ENCODE peak calls at places on chromosomes 3 and 15, in five cellular contexts. I, S, E, T and L are unnamed samples. For H3K36me3, the result is how much of the 10 kb centered on the place peaks cover.

GRCh38 chr3:141280086-141280485 is 48.5 kb downstream of the PXYLP1 start:
- DNase-seq in E (no peak), T (no peak), S (no peak), I (no peak), L (no peak)

GRCh38 chr3:141862279-141862816 is 14.1 kb upstream of the ATP1B3 start:
- DNase-seq in I (no peak), T (no peak), E (no peak), S (no peak), L (no peak)

GRCh38 chr15:74400915-74401757 is 32.6 kb downstream of the SEMA7A start:
- DNase-seq in S (no peak), I (no peak), E (no peak), T (no peak), L (no peak)

GRCh38 chr3:162262145-162262544 is 765.5 kb downstream of the OTOL1 start:
- DNase-seq in I (no peak), S (no peak), E (no peak), T (no peak), L (no peak)

GRCh38 chr3:150341893-150342292 is 66.2 kb upstream of the TSC22D2 start:
- DNase-seq in I (no peak), E (peak), T (no peak), S (no peak), L (no peak)

GRCh38 chr15:84603630-84604379 is 3.0 kb downstream of the ZSCAN2 start:
- DNase-seq in E (no peak), S (no peak), I (no peak), T (peak), L (no peak)

GRCh38 chr3:194306109-194306686 is 44.9 kb downstream of the CPN2 start:
- DNase-seq in I (no peak), T (no peak), S (no peak), E (no peak), L (no peak)

GRCh38 chr3:125125822-125126245 is 70.0 kb upstream of the HEG1 start:
- DNase-seq in E (no peak), T (no peak), I (no peak), S (no peak), L (no peak)

GRCh38 chr3:79041621-79042020 is 726.2 kb downstream of the ROBO1 start:
- DNase-seq in E (no peak), T (no peak), I (no peak), S (no peak), L (no peak)

GRCh38 chr3:146259880-146260589 is 9.1 kb upstream of the PLSCR4 start:
- DNase-seq in S (no peak), I (no peak), T (no peak), E (no peak), L (no peak)

GRCh38 chr3:31696815-31697548 is 164.3 kb downstream of the STT3B start:
- DNase-seq in I (no peak), S (no peak), E (no peak), T (no peak), L (no peak)

GRCh38 chr3:102235679-102236078 is 199.1 kb upstream of the ZPLD1 start:
- DNase-seq in T (no peak), S (no peak), I (no peak), E (no peak), L (no peak)

GRCh38 chr3:129794319-129795201 is 99.0 kb downstream of the TMCC1 start:
- DNase-seq in S (peak), T (peak), E (peak), I (no peak), L (peak)

GRCh38 chr15:52417501-52417900 is 111.2 kb downstream of the MYO5A start:
- DNase-seq in S (no peak), E (no peak), I (no peak), T (no peak), L (no peak)

GRCh38 chr3:38717603-38718240 is 68.2 kb upstream of the SCN5A start:
- DNase-seq in I (no peak), E (peak), T (no peak), S (no peak), L (no peak)

GRCh38 chr15:49560045-49560444 is 60.6 kb downstream of the FAM227B start:
- DNase-seq in T (no peak), I (no peak), S (no peak), E (no peak), L (no peak)
- H3K36me3 ChIP-seq in T (under half), I (under half), S (under half), E (under half), L (under half)

GRCh38 chr3:69763976-69764851 is 24.9 kb downstream of the MITF start:
- DNase-seq in T (no peak), I (no peak), S (no peak), E (no peak), L (no peak)
- H3K4me3 ChIP-seq in T (no peak), I (peak), S (no peak), E (peak), L (no peak)

GRCh38 chr3:130963878-130964277 is 62.7 kb downstream of the ASTE1 start:
- DNase-seq in E (no peak), I (no peak), T (no peak), S (no peak), L (peak)

GRCh38 chr3:130956721-130957120 is 62.8 kb downstream of the ATP2C1 start:
- DNase-seq in I (no peak), T (no peak), S (no peak), E (no peak), L (no peak)

GRCh38 chr3:130963444-130963843 is 63.2 kb downstream of the ASTE1 start:
- DNase-seq in S (no peak), I (no peak), E (no peak), T (no peak), L (no peak)

GRCh38 chr3:130961458-130961857 is 65.2 kb downstream of the ASTE1 start:
- DNase-seq in I (no peak), E (no peak), T (no peak), S (no peak), L (no peak)

DNA sequence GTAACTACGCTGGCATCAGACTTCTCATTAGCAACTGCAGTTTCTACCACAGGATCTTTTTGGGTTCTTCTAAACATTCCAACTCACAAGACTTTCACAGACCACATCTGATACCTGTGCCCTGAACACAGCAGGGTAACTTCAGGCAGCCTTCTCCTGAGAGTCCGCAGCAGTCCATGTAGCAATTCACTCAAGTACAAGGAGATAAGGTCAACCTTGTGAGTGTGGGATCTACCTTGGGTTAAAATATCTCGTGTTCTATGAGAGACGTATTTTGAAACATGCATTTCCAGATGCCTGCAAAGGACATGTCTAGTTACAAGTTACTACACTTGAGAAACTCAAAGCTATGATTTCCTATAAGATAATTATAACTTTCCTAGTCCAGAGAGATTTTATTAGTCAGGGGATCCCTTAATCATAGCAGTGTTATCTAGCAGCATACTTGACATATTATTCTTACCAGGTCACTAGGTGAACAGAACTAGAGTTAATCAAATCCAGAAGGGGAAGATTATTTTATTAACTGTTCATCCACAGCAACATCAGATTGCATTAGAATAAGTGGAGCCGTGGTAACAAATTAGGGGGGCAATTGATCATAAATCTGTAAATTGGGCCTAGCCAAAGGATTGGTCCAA is 66.4 kb downstream of the ASTE1 start:
- DNase-seq in E (no peak), T (no peak), S (peak), I (no peak), L (no peak)
- H3K36me3 ChIP-seq in E (under half), T (under half), S (under half), I (under half), L (under half)

GRCh38 chr3:15983232-15983631 is 185.5 kb upstream of the ANKRD28 start:
- DNase-seq in I (no peak), T (no peak), S (no peak), E (no peak), L (no peak)

GRCh38 chr3:15979900-15980299 is 182.1 kb upstream of the ANKRD28 start:
- DNase-seq in I (no peak), S (no peak), E (no peak), T (no peak), L (no peak)

GRCh38 chr3:15982667-15983145 is 184.9 kb upstream of the ANKRD28 start:
- DNase-seq in E (peak), I (no peak), T (no peak), S (no peak), L (no peak)

GRCh38 chr3:15983693-15984092 is 185.9 kb upstream of the ANKRD28 start:
- DNase-seq in I (no peak), S (no peak), E (no peak), T (no peak), L (no peak)

DNA sequence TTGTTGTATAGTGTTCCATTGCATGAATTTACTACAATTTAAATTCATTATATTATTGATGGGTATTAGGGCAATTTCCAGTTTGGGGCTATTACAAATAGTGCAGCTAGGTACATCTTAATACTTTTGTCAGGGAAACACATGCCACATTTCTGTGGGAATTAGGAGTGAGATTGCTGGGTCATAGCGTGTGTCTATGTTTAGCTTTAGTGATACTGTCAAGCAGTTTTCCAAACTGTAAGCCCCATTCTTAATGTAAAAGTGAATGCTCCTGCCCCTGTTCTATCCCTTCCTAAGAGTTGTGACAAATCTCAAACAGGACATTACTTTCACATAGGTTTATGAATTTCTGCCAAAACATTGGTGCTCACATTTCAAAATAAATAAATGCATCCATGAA is 184.5 kb upstream of the ANKRD28 start:
- DNase-seq in S (no peak), E (no peak), I (no peak), T (no peak), L (no peak)
- H3K4me3 ChIP-seq in S (no peak), E (peak), I (no peak), T (no peak), L (no peak)

DNA sequence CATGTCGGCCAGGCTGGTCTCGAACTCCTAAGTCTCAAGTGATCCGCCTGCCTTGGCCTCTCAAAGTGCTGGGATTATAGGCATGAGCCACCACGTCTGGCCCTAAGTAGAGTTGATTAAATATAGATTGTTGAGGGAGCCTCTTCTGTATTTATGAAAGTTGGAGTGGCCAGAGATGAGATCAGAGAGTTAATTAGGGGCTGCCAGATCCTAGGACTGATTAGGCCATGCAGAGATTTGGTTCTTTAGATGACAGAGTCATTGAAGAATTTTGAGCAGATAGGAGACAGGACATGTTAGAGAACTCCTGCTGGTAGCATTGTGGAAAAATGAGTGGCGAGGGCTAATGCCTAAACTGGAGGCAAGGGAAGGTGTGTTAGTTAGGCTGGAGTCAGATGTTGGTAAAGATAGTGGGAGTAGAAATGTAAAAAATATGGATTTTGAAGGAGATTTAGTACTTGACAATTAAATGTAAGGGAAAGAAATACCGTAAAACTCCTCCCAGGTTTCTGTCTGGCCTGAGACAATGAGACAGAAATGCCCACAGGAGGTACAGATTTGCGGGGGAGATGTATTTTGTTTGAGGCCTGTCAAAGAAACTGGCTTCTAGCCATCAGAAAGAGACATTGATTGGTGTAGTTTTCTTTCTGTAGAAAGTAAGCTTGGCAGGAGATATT is 23.4 kb downstream of the SACM1L start:
- DNase-seq in E (no peak), T (no peak), S (no peak), I (no peak), L (no peak)
- H3K36me3 ChIP-seq in E (half or more), T (under half), S (half or more), I (under half), L (under half)

GRCh38 chr15:36407647-36408046 is 171.8 kb upstream of the CDIN1 start:
- DNase-seq in E (no peak), I (no peak), T (peak), S (no peak), L (peak)
- H3K4me3 ChIP-seq in E (no peak), I (no peak), T (no peak), S (no peak), L (no peak)

GRCh38 chr15:93068581-93069199 is 20.3 kb downstream of the RGMA start:
- DNase-seq in S (no peak), T (peak), E (no peak), I (no peak), L (no peak)
- H3K36me3 ChIP-seq in S (under half), T (under half), E (under half), I (under half), L (under half)